ENCODE peak calls at places on chromosomes 13 and 19, in nine cellular contexts. X is stimulated activated CD4-positive, alpha-beta T cell treated with anti-CD3 and anti-CD28 coated beads, TNF-alpha, amount 100 ng/mL, for 48 hours; Z is heart left ventricle; A is activated CD4-positive, CD25-positive, alpha-beta regulatory T cell; V is ascending aorta; H is stimulated activated CD8-positive, alpha-beta memory T cell treated with anti-CD3 and anti-CD28 coated beads, Interleukin-7, amount 100 ng/mL, for 4 hours; U is iPS-NIHi11; S is tibial nerve; L is H1. Q is an unnamed sample.

GRCh38 chr19:5838437-5839311 is 828 bp downstream of the FUT6 start:
- DNase-seq in X (no peak), H (no peak), U (no peak), Z (no peak), A (no peak), V (no peak), S (no peak), L (no peak), Q (no peak)

GRCh38 chr13:113863511-113864302 is at the start of gene GAS6:
- DNase-seq in Z (peak), H (no peak), S (no peak), X (no peak), U (peak), V (no peak), L (peak), A (no peak), Q (peak)

GRCh38 chr19:18537431-18537830 is 5.9 kb downstream of the FKBP8 start:
- DNase-seq in U (no peak), S (no peak), Z (no peak), H (no peak), L (no peak), X (no peak), A (no peak), V (no peak), Q (no peak)

GRCh38 chr13:73394066-73394465 is 335.3 kb downstream of the KLF5 start:
- DNase-seq in A (no peak), U (no peak), L (no peak), V (no peak), X (no peak), H (no peak), S (no peak), Z (no peak), Q (no peak)

GRCh38 chr19:38719761-38720558 is 24.3 kb downstream of the CAPN12 start:
- DNase-seq in H (no peak), U (no peak), Z (no peak), X (no peak), L (no peak), S (no peak), A (no peak), V (no peak), Q (no peak)

GRCh38 chr19:18856385-18857126 is 24.8 kb downstream of the UPF1 start:
- DNase-seq in H (no peak), S (no peak), V (no peak), U (peak), A (no peak), X (no peak), Z (no peak), L (no peak), Q (no peak)

GRCh38 chr19:44974809-44975347 is 19.7 kb downstream of the CLPTM1 start:
- DNase-seq in U (no peak), Z (no peak), L (no peak), A (no peak), H (no peak), X (no peak), S (no peak), V (no peak), Q (no peak)

GRCh38 chr19:6232567-6232966 is 47.2 kb downstream of the MLLT1 start:
- DNase-seq in L (no peak), Z (no peak), H (no peak), X (no peak), V (no peak), U (no peak), A (no peak), S (no peak), Q (no peak)

GRCh38 chr13:43269037-43269476 is 245.7 kb downstream of the DNAJC15 start:
- DNase-seq in V (no peak), X (no peak), L (no peak), A (no peak), Z (peak), S (no peak), H (no peak), U (no peak), Q (no peak)

GRCh38 chr13:112742583-112742982 is 52.7 kb downstream of the ATP11A start:
- DNase-seq in U (no peak), H (no peak), A (no peak), Z (no peak), S (no peak), L (no peak), X (no peak), V (no peak), Q (no peak)

GRCh38 chr19:54141356-54141755 is 3.8 kb downstream of the CNOT3 start:
- DNase-seq in X (no peak), S (no peak), L (no peak), V (no peak), A (no peak), Z (no peak), U (no peak), H (no peak), Q (no peak)

GRCh38 chr19:413756-414420 is 4.9 kb upstream of the C2CD4C start:
- DNase-seq in V (no peak), A (no peak), X (no peak), Z (no peak), H (no peak), S (no peak), L (no peak), U (no peak), Q (no peak)

GRCh38 chr19:47781590-47782318 is 3.3 kb downstream of the SELENOW start:
- DNase-seq in H (no peak), S (peak), A (no peak), V (no peak), L (no peak), Z (peak), X (no peak), U (no peak), Q (no peak)

GRCh38 chr13:112687836-112688559 is 1.8 kb upstream of the ATP11A start:
- DNase-seq in X (no peak), L (no peak), Z (no peak), V (no peak), A (no peak), U (no peak), H (no peak), S (no peak), Q (peak)

GRCh38 chr19:1560281-1560882 is 7.7 kb downstream of the MEX3D start:
- DNase-seq in A (no peak), V (no peak), U (no peak), Z (no peak), X (no peak), H (no peak), L (no peak), S (no peak), Q (no peak)

GRCh38 chr19:11437955-11438354 is 2.5 kb downstream of the PRKCSH start:
- DNase-seq in X (no peak), H (no peak), V (no peak), L (no peak), A (no peak), Z (no peak), S (no peak), U (no peak), Q (no peak)

GRCh38 chr13:52048516-52048915 is 24.0 kb downstream of the UTP14C start:
- DNase-seq in L (no peak), Z (no peak), A (no peak), X (no peak), H (no peak), U (no peak), V (no peak), S (no peak), Q (no peak)